ENCODE peak calls at places on chromosomes 2 and 18, in ten cellular contexts. One of them, this sample, is unnamed.

GRCh38 chr2:190477563-190478454 is 56.7 kb downstream of the NEMP2 start:
- DNase-seq in neural progenitor cell: no peak
- DNase-seq in GM06990: no peak
- DNase-seq in AG10803: peak
- DNase-seq in fibroblast of lung: peak
- DNase-seq in ovary: no peak
- DNase-seq in CD8-positive, alpha-beta T cell: no peak
- DNase-seq in epithelial cell of proximal tubule: no peak
- DNase-seq in A549: no peak
- DNase-seq in bronchial epithelial cell: no peak
- DNase-seq in this sample: no peak

GRCh38 chr2:218569038-218569431 is 396 bp downstream of the CNOT9 start:
- DNase-seq in A549: peak
- DNase-seq in epithelial cell of proximal tubule: peak
- DNase-seq in neural progenitor cell: peak
- DNase-seq in ovary: peak
- DNase-seq in CD8-positive, alpha-beta T cell: peak
- DNase-seq in bronchial epithelial cell: peak
- DNase-seq in GM06990: no peak
- DNase-seq in fibroblast of lung: peak
- DNase-seq in AG10803: peak
- DNase-seq in this sample: no peak

GRCh38 chr2:190407246-190407661 is 901 bp upstream of the MFSD6 start:
- DNase-seq in ovary: no peak
- DNase-seq in GM06990: no peak
- DNase-seq in AG10803: no peak
- DNase-seq in fibroblast of lung: no peak
- DNase-seq in A549: no peak
- DNase-seq in neural progenitor cell: peak
- DNase-seq in CD8-positive, alpha-beta T cell: peak
- DNase-seq in bronchial epithelial cell: no peak
- DNase-seq in epithelial cell of proximal tubule: no peak
- DNase-seq in this sample: no peak

GRCh38 chr2:45588158-45588829 is 22.8 kb downstream of the SRBD1 start:
- DNase-seq in neural progenitor cell: no peak
- DNase-seq in bronchial epithelial cell: no peak
- DNase-seq in GM06990: no peak
- DNase-seq in fibroblast of lung: peak
- DNase-seq in CD8-positive, alpha-beta T cell: no peak
- DNase-seq in AG10803: no peak
- DNase-seq in epithelial cell of proximal tubule: no peak
- DNase-seq in A549: no peak
- DNase-seq in ovary: no peak
- DNase-seq in this sample: no peak

GRCh38 chr2:40734797-40735196 is 282.9 kb upstream of the SLC8A1 start:
- DNase-seq in CD8-positive, alpha-beta T cell: no peak
- DNase-seq in GM06990: no peak
- DNase-seq in neural progenitor cell: no peak
- DNase-seq in AG10803: peak
- DNase-seq in bronchial epithelial cell: no peak
- DNase-seq in A549: no peak
- DNase-seq in fibroblast of lung: peak
- DNase-seq in ovary: no peak
- DNase-seq in epithelial cell of proximal tubule: no peak
- DNase-seq in this sample: no peak

GRCh38 chr2:220676695-220677094 is 895.4 kb downstream of the EPHA4 start:
- DNase-seq in GM06990: no peak
- DNase-seq in fibroblast of lung: no peak
- DNase-seq in A549: no peak
- DNase-seq in AG10803: no peak
- DNase-seq in neural progenitor cell: no peak
- DNase-seq in ovary: no peak
- DNase-seq in epithelial cell of proximal tubule: no peak
- DNase-seq in CD8-positive, alpha-beta T cell: no peak
- DNase-seq in bronchial epithelial cell: no peak
- DNase-seq in this sample: no peak

GRCh38 chr2:112938904-112939303 is 27.9 kb downstream of the IL37 start:
- DNase-seq in AG10803: peak
- DNase-seq in CD8-positive, alpha-beta T cell: no peak
- DNase-seq in ovary: no peak
- DNase-seq in epithelial cell of proximal tubule: peak
- DNase-seq in fibroblast of lung: peak
- DNase-seq in A549: no peak
- DNase-seq in neural progenitor cell: no peak
- DNase-seq in GM06990: no peak
- DNase-seq in bronchial epithelial cell: peak
- DNase-seq in this sample: no peak

GRCh38 chr2:144477943-144478283 is 42.0 kb downstream of the ZEB2 start:
- DNase-seq in A549: no peak
- DNase-seq in CD8-positive, alpha-beta T cell: no peak
- DNase-seq in epithelial cell of proximal tubule: peak
- DNase-seq in neural progenitor cell: no peak
- DNase-seq in bronchial epithelial cell: no peak
- DNase-seq in ovary: no peak
- DNase-seq in fibroblast of lung: peak
- DNase-seq in AG10803: no peak
- DNase-seq in GM06990: no peak
- DNase-seq in this sample: no peak

GRCh38 chr18:49855711-49856110 is 42.4 kb upstream of the ACAA2 start:
- DNase-seq in AG10803: no peak
- DNase-seq in bronchial epithelial cell: no peak
- DNase-seq in epithelial cell of proximal tubule: no peak
- DNase-seq in ovary: no peak
- DNase-seq in A549: no peak
- DNase-seq in neural progenitor cell: no peak
- DNase-seq in fibroblast of lung: no peak
- DNase-seq in GM06990: no peak
- DNase-seq in CD8-positive, alpha-beta T cell: no peak
- DNase-seq in this sample: no peak

GRCh38 chr18:49858309-49859005 is 45.1 kb upstream of the ACAA2 start:
- DNase-seq in GM06990: no peak
- DNase-seq in CD8-positive, alpha-beta T cell: peak
- DNase-seq in neural progenitor cell: peak
- DNase-seq in ovary: peak
- DNase-seq in A549: peak
- DNase-seq in fibroblast of lung: peak
- DNase-seq in AG10803: peak
- DNase-seq in epithelial cell of proximal tubule: peak
- DNase-seq in bronchial epithelial cell: peak
- DNase-seq in this sample: no peak

GRCh38 chr18:49856531-49856930 is 43.2 kb upstream of the ACAA2 start:
- DNase-seq in GM06990: no peak
- DNase-seq in epithelial cell of proximal tubule: no peak
- DNase-seq in AG10803: no peak
- DNase-seq in bronchial epithelial cell: no peak
- DNase-seq in CD8-positive, alpha-beta T cell: no peak
- DNase-seq in fibroblast of lung: no peak
- DNase-seq in A549: no peak
- DNase-seq in neural progenitor cell: no peak
- DNase-seq in ovary: no peak
- DNase-seq in this sample: no peak

GRCh38 chr18:49859006-49859359 is 45.6 kb upstream of the ACAA2 start:
- DNase-seq in CD8-positive, alpha-beta T cell: no peak
- DNase-seq in ovary: no peak
- DNase-seq in neural progenitor cell: no peak
- DNase-seq in GM06990: no peak
- DNase-seq in A549: no peak
- DNase-seq in epithelial cell of proximal tubule: no peak
- DNase-seq in AG10803: no peak
- DNase-seq in fibroblast of lung: no peak
- DNase-seq in bronchial epithelial cell: no peak
- DNase-seq in this sample: no peak

GRCh38 chr18:49857708-49858107 is 44.4 kb upstream of the ACAA2 start:
- DNase-seq in ovary: no peak
- DNase-seq in A549: no peak
- DNase-seq in AG10803: no peak
- DNase-seq in neural progenitor cell: peak
- DNase-seq in epithelial cell of proximal tubule: no peak
- DNase-seq in fibroblast of lung: no peak
- DNase-seq in CD8-positive, alpha-beta T cell: no peak
- DNase-seq in GM06990: no peak
- DNase-seq in bronchial epithelial cell: no peak
- DNase-seq in this sample: no peak
- TF ChIP-seq CTCF in ovary: no peak
- TF ChIP-seq CTCF in A549: no peak
- TF ChIP-seq CTCF in AG10803: no peak
- TF ChIP-seq CTCF in neural progenitor cell: peak
- TF ChIP-seq CTCF in epithelial cell of proximal tubule: peak
- TF ChIP-seq CTCF in fibroblast of lung: no peak
- TF ChIP-seq CTCF in CD8-positive, alpha-beta T cell: no peak
- TF ChIP-seq CTCF in GM06990: no peak
- TF ChIP-seq CTCF in bronchial epithelial cell: no peak
- TF ChIP-seq CTCF in this sample: no peak

GRCh38 chr2:79940366-79940765 is 364.2 kb downstream of the LRRTM1 start:
- DNase-seq in bronchial epithelial cell: no peak
- DNase-seq in neural progenitor cell: no peak
- DNase-seq in epithelial cell of proximal tubule: no peak
- DNase-seq in A549: no peak
- DNase-seq in AG10803: no peak
- DNase-seq in fibroblast of lung: no peak
- DNase-seq in GM06990: no peak
- DNase-seq in CD8-positive, alpha-beta T cell: no peak
- DNase-seq in ovary: no peak
- DNase-seq in this sample: no peak

GRCh38 chr2:79936715-79937114 is 367.8 kb downstream of the LRRTM1 start:
- DNase-seq in neural progenitor cell: no peak
- DNase-seq in A549: no peak
- DNase-seq in CD8-positive, alpha-beta T cell: no peak
- DNase-seq in AG10803: no peak
- DNase-seq in epithelial cell of proximal tubule: no peak
- DNase-seq in GM06990: no peak
- DNase-seq in bronchial epithelial cell: no peak
- DNase-seq in fibroblast of lung: no peak
- DNase-seq in ovary: no peak
- DNase-seq in this sample: no peak

GRCh38 chr2:79935046-79935729 is 369.4 kb downstream of the LRRTM1 start:
- DNase-seq in CD8-positive, alpha-beta T cell: no peak
- DNase-seq in ovary: no peak
- DNase-seq in AG10803: no peak
- DNase-seq in epithelial cell of proximal tubule: no peak
- DNase-seq in neural progenitor cell: no peak
- DNase-seq in bronchial epithelial cell: no peak
- DNase-seq in GM06990: no peak
- DNase-seq in fibroblast of lung: no peak
- DNase-seq in A549: no peak
- DNase-seq in this sample: no peak

GRCh38 chr2:79938648-79939047 is 365.9 kb downstream of the LRRTM1 start:
- DNase-seq in A549: no peak
- DNase-seq in GM06990: no peak
- DNase-seq in CD8-positive, alpha-beta T cell: no peak
- DNase-seq in neural progenitor cell: no peak
- DNase-seq in bronchial epithelial cell: no peak
- DNase-seq in ovary: no peak
- DNase-seq in epithelial cell of proximal tubule: no peak
- DNase-seq in AG10803: no peak
- DNase-seq in fibroblast of lung: no peak
- DNase-seq in this sample: no peak

DNA sequence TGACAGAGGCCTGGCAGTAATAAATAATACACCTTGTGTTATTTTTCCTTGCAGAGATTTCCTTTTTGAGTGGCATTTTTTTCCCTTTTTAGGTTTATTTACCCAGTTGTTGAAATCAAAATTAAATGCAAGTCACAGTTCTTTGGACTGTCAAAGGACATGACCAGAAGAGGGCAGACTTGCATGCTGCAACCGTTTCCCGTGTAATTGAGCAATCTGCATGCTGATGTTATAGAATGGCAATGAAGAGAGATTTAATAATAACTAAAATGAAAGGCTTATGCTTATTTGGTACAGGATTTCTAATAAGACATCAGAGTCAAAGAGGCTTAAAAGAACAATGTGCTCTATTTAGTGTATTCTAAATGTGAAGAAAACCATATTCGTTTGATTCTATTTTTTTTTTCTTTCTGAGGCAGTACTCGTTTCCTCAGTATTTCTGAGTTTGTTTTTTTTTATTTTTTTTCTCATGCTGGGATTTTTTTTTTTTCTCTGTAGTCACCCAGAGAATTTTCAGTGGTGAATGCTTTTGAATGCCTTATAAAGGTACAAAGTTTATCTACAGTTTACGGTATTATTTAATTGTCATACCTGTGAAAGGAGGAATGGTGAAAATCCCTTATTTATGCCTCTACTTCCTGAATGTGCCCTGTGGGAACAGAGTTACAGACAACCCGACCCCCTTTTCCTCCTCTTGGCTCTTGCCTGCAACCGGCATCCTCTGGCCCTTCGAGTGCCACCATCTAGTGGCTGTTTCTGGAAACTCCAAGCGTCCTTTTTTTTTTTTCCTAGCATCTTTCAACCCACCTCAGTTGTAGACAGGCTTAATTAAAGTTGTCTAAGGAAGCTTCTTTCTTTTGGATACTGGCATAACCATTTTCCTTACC is 368.5 kb downstream of the LRRTM1 start:
- DNase-seq in bronchial epithelial cell: peak
- DNase-seq in fibroblast of lung: peak
- DNase-seq in CD8-positive, alpha-beta T cell: no peak
- DNase-seq in AG10803: peak
- DNase-seq in epithelial cell of proximal tubule: no peak
- DNase-seq in GM06990: no peak
- DNase-seq in ovary: no peak
- DNase-seq in A549: peak
- DNase-seq in neural progenitor cell: peak
- DNase-seq in this sample: no peak
- TF ChIP-seq CTCF in bronchial epithelial cell: peak
- TF ChIP-seq CTCF in fibroblast of lung: peak
- TF ChIP-seq CTCF in CD8-positive, alpha-beta T cell: no peak
- TF ChIP-seq CTCF in AG10803: peak
- TF ChIP-seq CTCF in epithelial cell of proximal tubule: peak
- TF ChIP-seq CTCF in GM06990: peak
- TF ChIP-seq CTCF in ovary: no peak
- TF ChIP-seq CTCF in A549: peak
- TF ChIP-seq CTCF in neural progenitor cell: peak
- TF ChIP-seq CTCF in this sample: no peak

DNA sequence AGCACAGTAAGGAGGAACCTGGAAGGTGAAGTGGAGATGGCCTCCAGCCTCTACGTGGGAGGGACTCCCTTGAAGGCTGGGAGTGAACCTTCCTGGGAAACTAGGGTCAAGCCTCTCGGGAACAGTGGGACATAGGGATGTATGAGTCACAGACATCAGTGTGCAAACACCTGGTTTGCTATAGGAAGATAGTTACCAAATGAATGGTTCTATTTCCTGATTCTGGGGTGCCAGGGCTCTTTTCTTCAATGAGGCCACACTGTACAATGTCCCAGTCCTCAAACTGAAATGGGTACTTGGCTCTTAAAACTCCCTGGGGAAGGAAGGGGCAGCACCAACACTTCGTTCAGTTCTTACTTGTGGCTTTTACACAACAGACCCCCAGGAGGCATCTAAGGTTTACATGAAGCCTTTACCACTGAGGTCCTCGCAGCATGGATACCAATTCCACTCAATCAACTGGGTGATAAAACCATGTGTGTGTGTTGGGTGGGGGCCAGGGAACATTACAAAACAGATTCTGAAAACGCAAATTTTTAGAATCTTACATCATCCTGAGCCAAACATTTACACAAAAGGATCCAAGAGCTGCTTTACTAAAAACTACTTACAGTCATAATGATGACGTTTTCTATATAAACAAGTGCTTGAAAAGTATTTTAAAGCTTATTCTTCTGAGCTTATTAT is 10.4 kb downstream of the ERFE start:
- DNase-seq in ovary: peak
- DNase-seq in fibroblast of lung: peak
- DNase-seq in GM06990: no peak
- DNase-seq in epithelial cell of proximal tubule: peak
- DNase-seq in CD8-positive, alpha-beta T cell: no peak
- DNase-seq in neural progenitor cell: no peak
- DNase-seq in AG10803: peak
- DNase-seq in bronchial epithelial cell: peak
- DNase-seq in A549: peak
- DNase-seq in this sample: no peak
- TF ChIP-seq CTCF in ovary: no peak
- TF ChIP-seq CTCF in fibroblast of lung: no peak
- TF ChIP-seq CTCF in GM06990: no peak
- TF ChIP-seq CTCF in epithelial cell of proximal tubule: no peak
- TF ChIP-seq CTCF in CD8-positive, alpha-beta T cell: no peak
- TF ChIP-seq CTCF in neural progenitor cell: no peak
- TF ChIP-seq CTCF in AG10803: no peak
- TF ChIP-seq CTCF in bronchial epithelial cell: no peak
- TF ChIP-seq CTCF in A549: no peak
- TF ChIP-seq CTCF in this sample: no peak

GRCh38 chr2:68901199-68901515 is 30.0 kb upstream of the BMP10 start:
- DNase-seq in bronchial epithelial cell: peak
- DNase-seq in A549: no peak
- DNase-seq in GM06990: no peak
- DNase-seq in epithelial cell of proximal tubule: no peak
- DNase-seq in neural progenitor cell: peak
- DNase-seq in CD8-positive, alpha-beta T cell: no peak
- DNase-seq in AG10803: peak
- DNase-seq in ovary: no peak
- DNase-seq in fibroblast of lung: peak
- DNase-seq in this sample: no peak
- TF ChIP-seq CTCF in bronchial epithelial cell: peak
- TF ChIP-seq CTCF in A549: peak
- TF ChIP-seq CTCF in GM06990: peak
- TF ChIP-seq CTCF in epithelial cell of proximal tubule: peak
- TF ChIP-seq CTCF in neural progenitor cell: peak
- TF ChIP-seq CTCF in CD8-positive, alpha-beta T cell: no peak
- TF ChIP-seq CTCF in AG10803: peak
- TF ChIP-seq CTCF in ovary: no peak
- TF ChIP-seq CTCF in fibroblast of lung: peak
- TF ChIP-seq CTCF in this sample: no peak

This sample was measured in activated B cell treated with CpG ODN at 0.5 μM for 24 hours.